ENCODE peak calls at places on chromosomes 12 and 14, in ten cellular contexts. G is WERI-Rb-1, K is fibroblast of lung, Y is GM12865, V is RWPE1, Z is transverse colon, E is astrocyte of the cerebellum, N is hepatocyte, L is ovary, O is dorsolateral prefrontal cortex. T is an unnamed sample.

GRCh38 chr14:75884198-75884611 is 97.6 kb downstream of the TGFB3 start:
- DNase-seq in G (no peak), K (peak), Y (no peak), V (no peak), Z (no peak), E (peak), N (no peak), L (no peak), O (no peak), T (no peak)

GRCh38 chr12:104573-105081 is 38.1 kb downstream of the IQSEC3 start:
- DNase-seq in G (no peak), K (no peak), Y (no peak), V (no peak), Z (peak), E (no peak), N (peak), L (no peak), O (no peak), T (no peak)

GRCh38 chr14:87643005-87643404 is 350.0 kb downstream of the GALC start:
- DNase-seq in G (no peak), K (no peak), Y (no peak), V (no peak), Z (no peak), E (no peak), N (peak), L (peak), O (peak), T (no peak)

GRCh38 chr12:18578191-18578590 is 159.6 kb downstream of the PLCZ1 start:
- DNase-seq in G (no peak), K (peak), Y (no peak), V (peak), Z (no peak), E (no peak), N (no peak), L (no peak), O (no peak), T (no peak)

GRCh38 chr14:52913271-52913670 is 37.6 kb downstream of the FERMT2 start:
- DNase-seq in G (no peak), K (no peak), Y (no peak), V (no peak), Z (no peak), E (no peak), N (no peak), L (no peak), O (no peak), T (no peak)

GRCh38 chr12:54229624-54230212 is 40.9 kb upstream of the SMUG1 start:
- DNase-seq in G (no peak), K (peak), Y (peak), V (peak), Z (no peak), E (peak), N (peak), L (peak), O (no peak), T (no peak)

GRCh38 chr12:32737715-32738114 is 18.0 kb downstream of the YARS2 start:
- DNase-seq in G (peak), K (no peak), Y (no peak), V (no peak), Z (no peak), E (no peak), N (no peak), L (no peak), O (no peak), T (no peak)

GRCh38 chr14:94123296-94123695 is 6.1 kb downstream of the IFI27L2 start:
- DNase-seq in G (peak), K (no peak), Y (no peak), V (no peak), Z (no peak), E (no peak), N (no peak), L (no peak), O (no peak), T (no peak)

GRCh38 chr12:101925352-101925751 is 48.0 kb downstream of the DRAM1 start:
- DNase-seq in G (no peak), K (peak), Y (no peak), V (peak), Z (peak), E (peak), N (peak), L (peak), O (no peak), T (no peak)

GRCh38 chr12:103930787-103931536 is 752 bp downstream of the HSP90B1 start:
- DNase-seq in G (peak), K (peak), Y (peak), V (peak), Z (peak), E (peak), N (peak), L (peak), O (peak), T (peak)

GRCh38 chr12:21697829-21698630 is 40.4 kb upstream of the LDHB start:
- DNase-seq in G (no peak), K (peak), Y (peak), V (no peak), Z (no peak), E (peak), N (peak), L (no peak), O (no peak), T (no peak)

GRCh38 chr14:54503476-54503875 is 6.2 kb upstream of the CGRRF1 start:
- DNase-seq in G (peak), K (peak), Y (no peak), V (no peak), Z (no peak), E (no peak), N (peak), L (no peak), O (no peak), T (no peak)

GRCh38 chr12:10959777-10960176 is 20.7 kb upstream of the TAS2R14 start:
- DNase-seq in G (no peak), K (peak), Y (no peak), V (no peak), Z (no peak), E (no peak), N (no peak), L (no peak), O (no peak), T (no peak)

GRCh38 chr12:82682326-82682725 is 4.4 kb upstream of the TMTC2 start:
- DNase-seq in G (peak), K (no peak), Y (no peak), V (no peak), Z (no peak), E (no peak), N (no peak), L (no peak), O (peak), T (no peak)

GRCh38 chr12:125683748-125684381 is 618.6 kb downstream of the AACS start:
- DNase-seq in G (peak), K (no peak), Y (peak), V (no peak), Z (peak), E (no peak), N (peak), L (no peak), O (peak), T (no peak)

GRCh38 chr12:104486943-104487819 is 30.4 kb downstream of the CHST11 start:
- DNase-seq in G (no peak), K (no peak), Y (no peak), V (no peak), Z (no peak), E (no peak), N (peak), L (no peak), O (no peak), T (no peak)

GRCh38 chr12:28879379-28879778 is 269.7 kb upstream of the FAR2 start:
- DNase-seq in G (no peak), K (no peak), Y (peak), V (no peak), Z (no peak), E (no peak), N (no peak), L (no peak), O (no peak), T (no peak)

GRCh38 chr14:89027097-89027740 is 202.8 kb downstream of the TTC8 start:
- DNase-seq in G (peak), K (peak), Y (peak), V (peak), Z (peak), E (no peak), N (peak), L (peak), O (peak), T (peak)

GRCh38 chr12:95838125-95838524 is 20.6 kb upstream of the SNRPF start:
- DNase-seq in G (no peak), K (peak), Y (no peak), V (no peak), Z (peak), E (peak), N (peak), L (no peak), O (no peak), T (no peak)

GRCh38 chr12:51887476-51888315 is at the start of gene ANKRD33:
- DNase-seq in G (peak), K (peak), Y (no peak), V (no peak), Z (peak), E (no peak), N (peak), L (no peak), O (no peak), T (no peak)

GRCh38 chr14:91869556-91869955 is 2.2 kb upstream of the TC2N start:
- DNase-seq in G (no peak), K (peak), Y (no peak), V (no peak), Z (no peak), E (peak), N (no peak), L (no peak), O (no peak), T (no peak)

GRCh38 chr12:106645465-106646330 is 62.9 kb downstream of the RFX4 start:
- DNase-seq in G (no peak), K (no peak), Y (no peak), V (no peak), Z (no peak), E (no peak), N (no peak), L (no peak), O (no peak), T (no peak)

GRCh38 chr12:57166971-57167371 is 19.6 kb upstream of the LRP1-AS start:
- DNase-seq in G (no peak), K (peak), Y (no peak), V (peak), Z (no peak), E (no peak), N (no peak), L (no peak), O (no peak), T (no peak)

GRCh38 chr14:23102801-23103200 is 2.0 kb downstream of the CIROP start:
- DNase-seq in G (no peak), K (no peak), Y (no peak), V (no peak), Z (no peak), E (no peak), N (no peak), L (no peak), O (no peak), T (no peak)

GRCh38 chr12:64696065-64696741 is 63.0 kb downstream of the GNS start:
- DNase-seq in G (no peak), K (peak), Y (no peak), V (peak), Z (no peak), E (no peak), N (peak), L (no peak), O (no peak), T (no peak)

GRCh38 chr14:49489341-49489740 is 96.8 kb downstream of the RPS29 start:
- DNase-seq in G (no peak), K (no peak), Y (no peak), V (no peak), Z (no peak), E (no peak), N (no peak), L (no peak), O (no peak), T (no peak)

GRCh38 chr12:113439606-113440030 is 17.4 kb downstream of the SDSL start:
- DNase-seq in G (peak), K (peak), Y (no peak), V (peak), Z (no peak), E (no peak), N (peak), L (peak), O (peak), T (no peak)

GRCh38 chr14:104794099-104794498 is 1.4 kb downstream of the AKT1 start:
- DNase-seq in G (peak), K (peak), Y (peak), V (peak), Z (peak), E (peak), N (peak), L (no peak), O (no peak), T (no peak)

GRCh38 chr14:54502602-54503001 is 7.1 kb upstream of the CGRRF1 start:
- DNase-seq in G (no peak), K (no peak), Y (no peak), V (no peak), Z (no peak), E (no peak), N (no peak), L (no peak), O (no peak), T (no peak)

GRCh38 chr12:101931498-101932326 is 54.3 kb downstream of the DRAM1 start:
- DNase-seq in G (no peak), K (no peak), Y (peak), V (no peak), Z (no peak), E (no peak), N (no peak), L (no peak), O (no peak), T (no peak)

GRCh38 chr14:32047791-32048190 is 29.3 kb upstream of the ARHGAP5 start:
- DNase-seq in G (no peak), K (peak), Y (no peak), V (no peak), Z (no peak), E (peak), N (no peak), L (no peak), O (no peak), T (no peak)

GRCh38 chr12:62292761-62293446 is 32.7 kb downstream of the USP15 start:
- DNase-seq in G (no peak), K (no peak), Y (no peak), V (no peak), Z (no peak), E (no peak), N (no peak), L (no peak), O (no peak), T (no peak)

GRCh38 chr12:52346596-52346995 is 20.7 kb downstream of the KRT85 start:
- DNase-seq in G (no peak), K (no peak), Y (no peak), V (no peak), Z (no peak), E (no peak), N (peak), L (no peak), O (no peak), T (no peak)

GRCh38 chr12:127450822-127451221 is 816.1 kb upstream of the TMEM132C start:
- DNase-seq in G (no peak), K (peak), Y (no peak), V (no peak), Z (no peak), E (no peak), N (no peak), L (no peak), O (no peak), T (no peak)

GRCh38 chr12:82797480-82797879 is 110.8 kb downstream of the TMTC2 start:
- DNase-seq in G (no peak), K (no peak), Y (no peak), V (no peak), Z (no peak), E (no peak), N (no peak), L (no peak), O (no peak), T (no peak)

GRCh38 chr14:92863281-92863680 is 59.7 kb upstream of the CHGA start:
- DNase-seq in G (no peak), K (no peak), Y (no peak), V (no peak), Z (no peak), E (no peak), N (no peak), L (no peak), O (no peak), T (no peak)

GRCh38 chr14:33017016-33017415 is 78.3 kb downstream of the NPAS3 start:
- DNase-seq in G (no peak), K (no peak), Y (no peak), V (no peak), Z (no peak), E (no peak), N (no peak), L (no peak), O (no peak), T (no peak)

GRCh38 chr12:57152408-57153038 is 5.1 kb upstream of the LRP1-AS start:
- DNase-seq in G (no peak), K (peak), Y (no peak), V (no peak), Z (no peak), E (peak), N (no peak), L (peak), O (no peak), T (no peak)

GRCh38 chr12:14138495-14138894 is 157.1 kb upstream of the GRIN2B start:
- DNase-seq in G (peak), K (no peak), Y (peak), V (no peak), Z (no peak), E (no peak), N (peak), L (no peak), O (no peak), T (no peak)
- TF ChIP-seq CTCF in G (peak), K (no peak), Y (peak), V (no peak), Z (no peak), E (no peak), N (peak), L (no peak), O (no peak), T (no peak)

DNA sequence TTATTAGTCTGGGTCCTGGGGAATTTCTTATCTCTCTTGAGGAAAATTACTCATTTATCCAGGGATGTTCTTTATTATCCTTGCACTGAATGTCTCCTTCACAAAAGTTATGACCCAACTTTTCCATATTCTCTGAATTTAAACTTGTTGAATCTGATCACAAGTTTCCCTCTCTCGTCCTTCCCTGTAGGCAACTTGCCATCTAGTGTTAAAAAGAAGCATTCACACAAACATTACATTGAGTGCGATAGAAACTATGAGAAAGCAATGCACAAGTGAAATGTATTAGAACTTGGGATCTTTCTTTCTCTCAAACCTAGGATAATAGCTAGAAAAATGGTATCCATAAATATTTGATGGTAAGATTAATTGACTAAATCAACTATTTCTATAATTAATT is 608.4 kb downstream of the FSCB start:
- DNase-seq in G (no peak), K (peak), Y (no peak), V (no peak), Z (no peak), E (no peak), N (peak), L (no peak), O (no peak), T (no peak)
- TF ChIP-seq CTCF in G (no peak), K (no peak), Y (no peak), V (no peak), Z (no peak), E (no peak), N (peak), L (no peak), O (no peak), T (no peak)

GRCh38 chr12:6752181-6752930 is 585 bp downstream of the MLF2 start:
- DNase-seq in G (peak), K (peak), Y (peak), V (peak), Z (peak), E (no peak), N (peak), L (peak), O (peak), T (no peak)
- TF ChIP-seq CTCF in G (peak), K (peak), Y (no peak), V (no peak), Z (peak), E (peak), N (peak), L (no peak), O (no peak), T (no peak)

GRCh38 chr14:43587183-43587582 is 919.9 kb downstream of the FSCB start:
- DNase-seq in G (no peak), K (no peak), Y (no peak), V (no peak), Z (no peak), E (no peak), N (no peak), L (no peak), O (no peak), T (no peak)
- TF ChIP-seq CTCF in G (no peak), K (no peak), Y (no peak), V (no peak), Z (no peak), E (no peak), N (no peak), L (no peak), O (no peak), T (no peak)

DNA sequence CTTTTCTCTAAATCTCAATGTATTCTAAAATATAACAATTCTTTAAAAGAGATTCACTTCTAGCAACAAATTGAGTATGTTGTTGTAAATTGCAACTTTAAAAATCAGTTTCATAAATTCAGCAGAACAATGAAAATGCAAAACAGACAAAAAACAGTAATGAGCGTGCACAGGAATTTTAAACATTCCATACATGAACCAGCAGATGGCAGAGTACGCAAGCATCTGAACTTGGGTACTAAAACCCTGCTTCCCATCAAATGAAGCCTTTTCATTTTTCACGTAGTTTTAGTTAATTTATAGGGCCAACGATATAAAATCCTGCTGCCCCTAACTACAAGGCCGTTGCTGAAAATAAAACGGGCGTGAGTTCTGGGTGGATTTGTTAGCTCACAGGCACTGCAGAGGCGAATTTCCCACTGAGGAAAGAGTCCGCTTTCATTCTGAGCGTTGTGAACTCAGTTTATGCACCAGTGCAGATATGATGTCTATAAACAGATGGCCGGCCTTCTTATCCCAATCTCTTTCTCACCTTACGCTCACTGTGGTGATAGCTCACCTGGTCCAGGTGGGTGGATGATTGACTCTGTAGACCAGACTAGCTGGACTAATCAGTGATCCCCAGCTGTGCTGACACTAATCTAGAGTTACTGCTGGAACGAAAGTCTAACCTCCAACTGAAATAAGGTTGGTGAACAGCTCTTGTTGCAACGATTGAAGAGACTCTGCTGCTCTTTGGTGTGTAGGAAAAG is 89.1 kb downstream of the PDZRN4 start:
- DNase-seq in G (peak), K (peak), Y (peak), V (peak), Z (no peak), E (peak), N (peak), L (no peak), O (peak), T (no peak)
- TF ChIP-seq CTCF in G (peak), K (peak), Y (peak), V (peak), Z (no peak), E (peak), N (peak), L (no peak), O (peak), T (peak)

GRCh38 chr12:48536602-48537001 is 11.2 kb downstream of the OR8S1 start:
- DNase-seq in G (no peak), K (no peak), Y (no peak), V (no peak), Z (no peak), E (no peak), N (no peak), L (no peak), O (no peak), T (no peak)

DNA sequence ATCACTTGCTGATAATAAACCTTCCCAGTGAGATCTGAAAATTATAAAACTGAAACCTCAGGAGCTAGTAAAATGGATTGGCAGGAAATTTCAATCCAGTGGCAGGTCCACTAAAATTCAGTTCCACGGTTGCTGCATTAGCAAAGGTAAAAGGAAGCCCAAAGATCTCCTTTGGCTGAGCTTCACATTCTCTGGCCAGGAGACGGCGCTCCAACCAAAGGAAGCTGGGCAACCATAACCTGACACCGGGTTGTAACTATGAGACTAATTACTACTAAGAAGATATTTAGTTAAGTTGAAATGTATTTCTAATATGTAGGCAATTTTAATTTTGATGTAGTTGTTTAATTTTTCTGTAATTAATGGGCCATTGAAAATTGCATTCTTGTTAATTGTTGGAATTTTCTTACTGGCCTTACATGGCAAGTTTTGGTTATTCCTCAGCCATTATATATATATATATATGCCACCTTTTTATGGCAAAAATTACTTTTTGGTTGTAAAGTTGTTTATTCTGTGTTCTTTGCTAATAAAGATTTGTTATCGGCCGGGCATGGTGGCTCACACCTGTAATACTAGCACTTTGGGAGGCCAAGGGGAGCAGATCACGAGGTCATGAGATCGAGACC is 17.0 kb downstream of the OR8S1 start:
- DNase-seq in G (peak), K (peak), Y (peak), V (peak), Z (peak), E (no peak), N (peak), L (no peak), O (no peak), T (no peak)
- TF ChIP-seq CTCF in G (peak), K (peak), Y (peak), V (peak), Z (peak), E (no peak), N (peak), L (no peak), O (peak), T (no peak)

T was measured in natural killer cell.